ENCODE peak calls at places on chromosomes 16 and 17, in ten cellular contexts. O is IMR-90; H is GM23248; M is cardiac muscle cell; J is uterus; U is CD8-positive, alpha-beta memory T cell; I is GM23338; P is stomach; T is SJSA1; V is CD4-positive, alpha-beta T cell. B is an unnamed sample.

GRCh38 chr17:13393841-13394710 is 207.7 kb downstream of the HS3ST3A1 start:
- DNase-seq in M (peak; percentile 87), O (peak; percentile 94), T (no peak), H (peak; percentile 97), P (no peak), U (no peak), V (no peak), I (no peak), J (no peak), B (no peak)

GRCh38 chr16:75088226-75088625 is 28.4 kb downstream of the LDHD start:
- DNase-seq in O (no peak), J (no peak), M (no peak), T (no peak), H (no peak), V (no peak), U (no peak), I (no peak), P (no peak), B (no peak)

GRCh38 chr16:73864868-73865267 is 431.7 kb upstream of the PSMD7 start:
- DNase-seq in P (no peak), J (no peak), M (no peak), O (no peak), U (no peak), T (no peak), V (no peak), I (no peak), H (no peak), B (no peak)

GRCh38 chr16:47732122-47732805 is 271.1 kb downstream of the PHKB start:
- DNase-seq in T (no peak), U (no peak), H (peak; percentile 73), O (peak; percentile 98), I (peak; percentile 2), J (no peak), M (no peak), V (no peak), P (no peak), B (no peak)

GRCh38 chr17:52181842-52182241 is 23.3 kb upstream of the CA10 start:
- DNase-seq in V (no peak), P (no peak), M (no peak), O (no peak), I (peak; percentile 4), T (no peak), U (no peak), J (no peak), H (no peak), B (no peak)

GRCh38 chr17:1797323-1797722 is 32.4 kb downstream of the SMYD4 start:
- DNase-seq in T (no peak), M (peak; percentile 46), U (no peak), J (no peak), I (no peak), O (no peak), V (no peak), P (no peak), H (no peak), B (no peak)

GRCh38 chr17:49573510-49574282 is 2.0 kb upstream of the NXPH3 start:
- DNase-seq in O (no peak), V (no peak), T (no peak), U (no peak), I (no peak), P (no peak), H (peak; percentile 63), M (no peak), J (no peak), B (no peak)

GRCh38 chr17:76119409-76120371 is 16.1 kb upstream of the EXOC7 start:
- DNase-seq in I (no peak), U (no peak), T (no peak), V (no peak), M (no peak), P (no peak), J (no peak), H (no peak), O (no peak), B (no peak)

GRCh38 chr17:48545022-48545376 is at the start of gene HOXB2:
- DNase-seq in P (no peak), M (peak; percentile 67), J (peak; percentile 35), U (no peak), V (no peak), H (peak; percentile 82), I (peak; percentile 49), T (no peak), O (peak; percentile 77), B (no peak)

GRCh38 chr17:48547839-48548686 is 3.2 kb upstream of the HOXB2 start:
- DNase-seq in U (no peak), H (peak; percentile 90), J (no peak), I (peak; percentile 66), V (no peak), O (peak; percentile 88), P (no peak), T (no peak), M (no peak), B (no peak)

GRCh38 chr17:48545539-48545938 is 630 bp upstream of the HOXB2 start:
- DNase-seq in M (no peak), T (no peak), H (no peak), J (no peak), U (no peak), V (no peak), I (no peak), O (peak; percentile 17), P (no peak), B (no peak)

GRCh38 chr17:48546924-48547838 is 2.3 kb upstream of the HOXB2 start:
- DNase-seq in H (peak; percentile 59), J (peak; percentile 81), I (no peak), M (no peak), O (peak; percentile 56), T (no peak), P (no peak), U (no peak), V (no peak), B (no peak)

GRCh38 chr17:48546187-48546923 is 1.4 kb upstream of the HOXB2 start:
- DNase-seq in V (no peak), M (peak; percentile 86), I (peak; percentile 80), T (no peak), O (peak; percentile 52), H (peak; percentile 61), J (no peak), P (no peak), U (no peak), B (no peak)
- H3K27me3 ChIP-seq in V (no peaks in the 10 kb centered on the region), M (peaks cover 15% of the 10 kb centered on the region), I (peaks cover 100% of the 10 kb centered on the region), T (no peaks in the 10 kb centered on the region), O (no peaks in the 10 kb centered on the region), H (no peaks in the 10 kb centered on the region), J (no peaks in the 10 kb centered on the region), P (peaks cover 4% of the 10 kb centered on the region), U (peaks cover 4% of the 10 kb centered on the region), B (peaks cover 100% of the 10 kb centered on the region)

GRCh38 chr16:68289202-68289601 is 21.5 kb downstream of the SLC7A6OS start:
- DNase-seq in O (no peak), H (no peak), V (no peak), U (no peak), M (no peak), P (no peak), T (no peak), I (no peak), J (no peak), B (no peak)

GRCh38 chr16:68288252-68288650 is 22.5 kb downstream of the SLC7A6OS start:
- DNase-seq in P (no peak), T (no peak), M (no peak), J (no peak), I (no peak), H (no peak), U (no peak), V (no peak), O (no peak), B (no peak)

GRCh38 chr16:68285683-68286082 is 21.4 kb downstream of the SLC7A6 start:
- DNase-seq in M (no peak), H (no peak), V (no peak), U (no peak), T (no peak), I (no peak), O (no peak), J (no peak), P (no peak), B (no peak)

GRCh38 chr16:68286153-68287074 is 22.1 kb downstream of the SLC7A6 start:
- DNase-seq in I (no peak), U (no peak), H (no peak), T (no peak), J (no peak), O (no peak), V (no peak), M (no peak), P (no peak), B (no peak)

DNA sequence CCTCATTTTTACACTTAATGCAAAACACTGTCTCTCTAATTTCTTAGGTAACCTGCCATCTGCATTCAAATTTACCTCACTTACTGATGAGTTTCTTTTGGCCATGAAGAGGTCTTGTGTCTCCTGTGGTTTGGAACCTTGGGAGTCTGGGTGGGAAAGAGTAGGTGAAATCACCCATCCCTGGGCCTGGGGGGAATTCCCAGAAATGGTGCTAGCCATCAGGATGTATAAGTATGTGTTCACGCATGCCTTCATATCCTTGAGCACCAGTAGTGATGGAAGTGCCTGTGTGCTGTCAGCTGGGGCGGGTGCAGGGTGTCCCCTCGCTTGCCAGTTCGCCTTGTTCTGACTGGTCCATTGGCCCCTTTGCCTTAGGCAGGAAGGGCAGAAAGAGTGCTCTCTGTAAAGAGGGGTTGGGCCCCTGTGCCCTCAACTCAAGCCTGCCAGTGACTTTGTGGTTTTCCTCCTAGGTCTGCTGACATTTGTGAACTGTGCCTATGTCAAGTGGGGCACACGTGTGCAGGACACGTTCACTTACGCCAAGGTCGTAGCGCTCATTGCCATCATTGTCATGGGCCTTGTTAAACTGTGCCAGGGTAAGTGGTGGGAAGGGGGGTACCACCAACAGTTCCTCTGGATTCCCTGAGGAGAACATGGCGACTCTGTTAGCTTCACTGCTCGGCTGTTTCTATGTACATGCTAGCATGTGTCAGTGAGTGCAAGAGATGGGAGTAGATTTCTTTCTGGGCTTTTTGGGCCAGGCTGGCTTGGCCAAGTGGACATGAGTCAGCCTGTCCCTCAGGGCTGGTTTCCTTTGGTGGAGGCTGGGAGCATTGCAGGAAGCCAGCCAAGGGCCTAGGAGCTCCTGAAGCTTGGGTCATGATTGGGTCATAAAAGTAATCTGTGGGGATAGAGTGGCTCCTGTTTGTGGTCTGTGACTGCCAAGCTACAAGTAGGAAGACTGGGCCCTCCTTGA is 23.2 kb downstream of the SLC7A6OS start:
- DNase-seq in V (peak; percentile 28), P (no peak), H (peak; percentile 98), J (peak; percentile 48), M (no peak), O (peak; percentile 86), T (peak; percentile 28), U (no peak), I (no peak), B (no peak)
- H3K27ac ChIP-seq in V (peak overlapping the region; percentile 80), P (peak overlapping the region; percentile 21), H (peak overlapping the region; percentile 87), J (no peak overlapping the region), M (no peak overlapping the region), O (peak overlapping the region; percentile 48), T (peak overlapping the region; percentile 24), U (no peak overlapping the region), I (no peak overlapping the region), B (peak overlapping the region; percentile 53)

GRCh38 chr17:81393684-81394376 is 1.4 kb upstream of the BAHCC1 start:
- DNase-seq in J (peak; percentile 100), P (peak; percentile 100), T (peak; percentile 99), I (peak; percentile 100), M (peak; percentile 100), O (peak; percentile 99), H (peak; percentile 100), U (no peak), V (no peak), B (peak; percentile 96)

GRCh38 chr17:81396278-81396721 is 1.0 kb downstream of the BAHCC1 start:
- DNase-seq in O (no peak), M (peak; percentile 51), U (no peak), J (no peak), P (no peak), I (no peak), H (no peak), V (no peak), T (no peak), B (no peak)

GRCh38 chr17:81395600-81396277 is 482 bp downstream of the BAHCC1 start:
- DNase-seq in T (peak; percentile 76), J (no peak), H (peak; percentile 54), P (no peak), I (no peak), U (no peak), O (no peak), V (no peak), M (no peak), B (no peak)

GRCh38 chr17:81394377-81394747 is 895 bp upstream of the BAHCC1 start:
- DNase-seq in V (no peak), U (no peak), M (no peak), H (peak; percentile 52), I (no peak), J (no peak), T (no peak), O (no peak), P (no peak), B (no peak)

DNA sequence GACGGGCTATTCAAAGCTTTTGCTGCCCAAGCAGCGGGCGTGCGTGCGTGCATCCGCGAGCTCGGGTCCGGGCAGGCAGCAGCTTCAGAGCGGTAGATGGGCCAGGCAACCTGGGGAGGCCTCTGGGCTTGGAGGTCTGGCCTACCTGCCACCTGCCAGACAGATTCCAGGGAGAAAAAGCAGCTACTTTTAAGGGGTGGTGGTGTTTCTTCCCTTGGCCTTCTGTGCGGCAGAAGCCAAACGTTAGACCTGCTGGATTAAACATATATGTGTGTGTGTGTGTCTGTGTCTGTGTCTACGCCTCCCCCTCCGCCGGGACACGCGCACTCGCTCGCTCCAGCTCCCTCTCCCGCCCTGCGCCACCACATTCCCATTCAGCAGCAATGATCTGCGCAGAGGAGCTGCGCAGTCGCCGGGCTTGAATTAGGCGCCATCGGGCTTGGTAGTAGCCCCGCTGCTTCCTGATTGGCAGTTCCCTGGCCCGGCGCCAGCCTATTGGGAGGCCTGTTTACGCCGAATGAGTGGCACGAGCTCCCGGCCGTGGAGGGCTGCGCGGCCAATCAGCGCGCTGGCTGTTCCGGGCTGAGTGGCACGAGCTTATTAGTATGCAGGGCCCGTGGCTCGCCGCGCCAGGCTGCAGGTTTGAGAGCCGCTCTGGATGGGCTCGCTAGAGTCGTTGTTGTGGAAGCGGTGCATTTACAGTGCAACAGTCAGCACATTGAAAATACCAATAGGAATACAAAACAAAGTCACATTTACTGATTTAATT is at the start of gene BAHCC1:
- DNase-seq in J (peak; percentile 100), M (peak; percentile 100), O (peak; percentile 100), V (peak; percentile 60), I (peak; percentile 99), H (peak; percentile 100), T (peak; percentile 99), P (peak; percentile 100), U (peak; percentile 59), B (peak; percentile 100)
- H3K27me3 ChIP-seq in J (no peaks in the 10 kb centered on the region), M (no peaks in the 10 kb centered on the region), O (no peaks in the 10 kb centered on the region), V (peaks cover 88% of the 10 kb centered on the region), I (peaks cover 84% of the 10 kb centered on the region), H (no peaks in the 10 kb centered on the region), T (no peaks in the 10 kb centered on the region), P (no peaks in the 10 kb centered on the region), U (peaks cover 73% of the 10 kb centered on the region), B (peaks cover 91% of the 10 kb centered on the region)

GRCh38 chr17:78225088-78225865 is 6.2 kb upstream of the TMEM235 start:
- DNase-seq in J (no peak), I (no peak), T (no peak), H (no peak), U (no peak), V (no peak), O (no peak), M (no peak), P (no peak), B (no peak)
- H3K27ac ChIP-seq in J (no peak overlapping the region), I (no peak overlapping the region), T (no peak overlapping the region), H (no peak overlapping the region), U (no peak overlapping the region), V (no peak overlapping the region), O (no peak overlapping the region), M (no peak overlapping the region), P (no peak overlapping the region), B (no peak overlapping the region)

B was measured in left lung.